ENCODE peak calls at places on chromosomes 5 and 9, in five cellular contexts. G is pancreas, D is heart left ventricle, Z is ovary, X is transverse colon. B is an unnamed sample.

GRCh38 chr5:40877371-40877988 is 31.8 kb upstream of the C7 start:
- DNase-seq in X (no peak), G (no peak), D (no peak), Z (no peak), B (peak)

GRCh38 chr5:137348759-137349158 is 150.4 kb downstream of the SPOCK1 start:
- DNase-seq in D (no peak), X (no peak), G (no peak), Z (no peak), B (no peak)

GRCh38 chr9:129887210-129888084 is 52.2 kb downstream of the USP20 start:
- DNase-seq in Z (no peak), G (no peak), X (peak), D (peak), B (peak)

GRCh38 chr9:105681724-105682123 is 12.6 kb upstream of the TMEM38B start:
- DNase-seq in D (no peak), Z (no peak), G (no peak), X (no peak), B (peak)

GRCh38 chr5:102670224-102670836 is 84.8 kb upstream of the PAM start:
- DNase-seq in D (peak), Z (no peak), X (no peak), G (no peak), B (peak)

GRCh38 chr5:112742424-112742823 is 4.7 kb downstream of the APC start:
- DNase-seq in X (no peak), G (no peak), D (no peak), Z (no peak), B (peak)

GRCh38 chr5:106241409-106241808 is 1429.3 kb downstream of the EFNA5 start:
- DNase-seq in X (no peak), Z (no peak), D (no peak), G (no peak), B (no peak)

GRCh38 chr9:36407122-36407723 is 7.2 kb upstream of the RNF38 start:
- DNase-seq in Z (peak), D (no peak), X (peak), G (peak), B (peak)

GRCh38 chr9:5629312-5630037 is 568 bp downstream of the RIC1 start:
- DNase-seq in G (peak), Z (no peak), X (peak), D (peak), B (peak)

GRCh38 chr5:154194348-154195329 is 4.1 kb downstream of the GALNT10 start:
- DNase-seq in G (no peak), Z (no peak), X (no peak), D (no peak), B (peak)

GRCh38 chr5:53996008-53996407 is 314.4 kb downstream of the ARL15 start:
- DNase-seq in D (no peak), X (no peak), Z (no peak), G (no peak), B (no peak)

GRCh38 chr9:131864531-131864930 is 124.7 kb upstream of the RAPGEF1 start:
- DNase-seq in Z (no peak), D (no peak), X (no peak), G (no peak), B (no peak)

GRCh38 chr5:156913719-156914370 is 49.2 kb downstream of the TIMD4 start:
- DNase-seq in X (peak), Z (no peak), D (no peak), G (no peak), B (no peak)

GRCh38 chr5:160312960-160313734 is 783 bp upstream of the CCNJL start:
- DNase-seq in D (no peak), Z (no peak), X (no peak), G (no peak), B (no peak)

GRCh38 chr5:147305147-147305546 is 70.3 kb downstream of the STK32A start:
- DNase-seq in Z (no peak), X (no peak), D (no peak), G (no peak), B (no peak)

GRCh38 chr9:84141762-84142370 is 161.3 kb downstream of the RMI1 start:
- DNase-seq in D (no peak), G (no peak), Z (no peak), X (no peak), B (no peak)

GRCh38 chr5:148541054-148541835 is 113.1 kb downstream of the HTR4 start:
- DNase-seq in D (no peak), G (no peak), Z (no peak), X (no peak), B (no peak)

GRCh38 chr9:123717581-123717980 is 212.3 kb downstream of the DENND1A start:
- DNase-seq in G (no peak), D (no peak), Z (no peak), X (no peak), B (no peak)

GRCh38 chr5:9507974-9508373 is 37.9 kb downstream of the SEMA5A start:
- DNase-seq in G (no peak), D (no peak), Z (no peak), X (no peak), B (peak)

GRCh38 chr9:70480405-70480980 is 66.0 kb upstream of the KLF9 start:
- DNase-seq in Z (peak), X (peak), D (peak), G (peak), B (peak)

GRCh38 chr5:176674799-176675198 is 27.5 kb downstream of the TSPAN17 start:
- DNase-seq in Z (no peak), D (no peak), G (no peak), X (no peak), B (no peak)

GRCh38 chr5:176673651-176674583 is 26.6 kb downstream of the TSPAN17 start:
- DNase-seq in D (no peak), Z (no peak), G (no peak), X (no peak), B (no peak)

GRCh38 chr5:176676361-176676824 is 29.1 kb downstream of the TSPAN17 start:
- DNase-seq in G (no peak), X (no peak), Z (no peak), D (peak), B (peak)

GRCh38 chr5:176677209-176677931 is 30.1 kb downstream of the TSPAN17 start:
- DNase-seq in G (no peak), Z (no peak), D (peak), X (no peak), B (no peak)

DNA sequence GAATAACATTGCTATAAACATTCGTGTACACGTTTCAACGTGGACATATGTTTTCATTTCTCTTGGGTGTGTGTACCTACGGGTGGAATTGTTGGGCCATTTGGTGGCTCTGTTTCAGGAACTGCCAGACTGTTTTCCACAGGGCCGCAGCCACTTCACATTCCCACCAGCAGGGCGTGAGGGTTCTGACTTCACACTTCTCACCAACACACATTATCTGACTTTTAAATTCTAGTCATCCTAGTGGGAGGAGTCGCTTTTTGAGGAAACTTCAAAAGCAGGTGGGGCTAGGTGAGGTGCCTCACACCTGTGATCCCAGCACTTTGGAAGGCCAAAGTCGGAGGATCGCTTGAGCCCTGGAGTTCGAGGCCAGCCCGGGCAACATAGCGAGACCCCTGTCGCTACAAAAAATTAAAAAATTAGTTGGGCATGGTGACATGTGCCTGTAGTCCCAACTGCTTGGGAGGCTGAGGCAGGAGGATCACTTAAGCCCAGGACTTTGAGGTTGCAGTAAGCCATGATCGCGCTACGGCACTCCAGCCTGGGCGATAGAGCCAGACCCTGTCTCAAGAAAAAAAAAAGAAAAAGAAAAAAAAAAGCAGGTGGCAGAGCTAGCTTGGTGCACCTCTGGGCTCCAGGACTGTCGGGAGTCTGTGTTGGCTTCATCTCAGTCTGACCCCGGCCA is 28.5 kb downstream of the TSPAN17 start:
- DNase-seq in Z (no peak), X (no peak), D (peak), G (no peak), B (peak)
- TF ChIP-seq CTCF in Z (no peak), X (peak), D (peak), G (peak), B (peak)

DNA sequence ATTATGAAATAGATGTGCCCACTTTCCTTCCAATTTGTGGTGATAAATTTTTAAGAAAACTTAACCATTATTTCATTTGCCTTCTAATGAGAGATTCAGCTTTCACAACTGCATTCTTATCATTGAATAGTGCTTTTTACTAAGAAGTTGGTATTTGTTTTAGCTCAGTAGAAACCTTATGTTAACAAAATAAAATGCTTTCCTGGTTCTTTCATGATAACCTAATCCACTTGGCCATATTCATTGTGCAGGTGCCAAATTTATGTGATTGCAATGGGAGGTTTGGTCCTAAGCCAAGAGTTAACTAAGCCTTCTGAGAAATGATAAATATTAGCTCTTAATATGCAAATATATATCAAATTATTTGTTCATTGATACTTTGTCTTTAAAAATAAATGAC is 141.2 kb upstream of the TLE4 start:
- DNase-seq in X (no peak), Z (no peak), G (peak), D (no peak), B (no peak)
- H3K4me3 ChIP-seq in X (no peak), Z (no peak), G (no peak), D (no peak), B (no peak)

DNA sequence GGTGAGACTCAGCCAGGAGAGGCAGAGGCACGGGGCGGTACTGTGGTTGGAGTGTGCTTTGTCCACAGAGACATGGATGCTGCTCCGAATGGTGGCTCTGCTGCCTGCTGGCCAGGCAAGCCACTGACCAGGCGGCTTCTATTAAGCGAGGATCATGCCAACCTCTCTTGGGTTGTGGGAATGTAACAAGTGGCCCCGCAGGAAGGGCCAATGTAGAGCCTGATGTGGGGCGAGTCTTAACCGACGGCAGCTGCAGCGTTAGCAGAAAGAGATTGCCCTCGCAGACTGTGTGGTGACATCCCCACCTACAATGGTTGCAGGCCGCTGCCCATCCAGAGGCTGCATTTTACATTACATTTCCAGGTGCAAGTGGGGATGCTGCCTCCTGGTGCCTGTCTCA is 46.6 kb upstream of the SLC25A51 start:
- DNase-seq in D (no peak), X (no peak), G (no peak), Z (no peak), B (no peak)
- TF ChIP-seq CTCF in D (no peak), X (no peak), G (no peak), Z (no peak), B (no peak)

DNA sequence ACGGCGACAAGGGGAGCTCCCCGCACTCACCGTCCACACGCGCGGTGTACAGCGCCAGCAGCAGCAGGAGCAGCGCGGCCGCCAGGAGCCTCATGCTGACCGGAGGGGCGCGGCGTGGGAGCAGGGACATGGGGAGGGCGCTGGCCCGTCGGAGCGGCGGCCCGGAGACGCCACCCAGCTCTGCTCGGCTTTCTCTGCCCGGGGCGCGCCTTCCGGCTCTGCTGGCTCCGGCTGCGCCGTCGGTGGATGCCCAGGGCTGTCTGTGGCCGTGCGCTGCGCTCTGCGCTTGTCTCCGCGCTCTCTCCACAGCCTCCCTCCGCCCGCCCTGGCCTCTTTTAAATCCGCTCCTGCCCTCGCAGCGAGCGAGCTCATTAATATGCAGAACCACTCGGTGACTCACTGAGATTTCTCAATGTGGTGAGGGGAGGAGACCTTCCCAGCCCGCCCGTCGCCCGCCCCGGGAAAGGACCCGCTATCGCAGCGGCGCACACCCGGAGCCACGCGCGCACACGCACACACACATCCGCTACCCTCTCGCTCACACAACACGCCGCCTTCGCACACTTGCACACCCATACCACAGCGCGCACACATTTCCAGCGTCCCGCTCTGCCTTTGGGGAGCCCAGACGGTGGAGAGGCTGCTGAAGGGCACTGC is at the start of gene CXCL14:
- DNase-seq in D (peak), X (peak), G (no peak), Z (no peak), B (peak)
- H3K4me3 ChIP-seq in D (peak), X (peak), G (no peak), Z (no peak), B (no peak)

B was measured in fibroblast of mammary gland.